ENCODE peak calls at places on chromosomes 16 and 17, in six cellular contexts. One of them, this sample, is unnamed.

GRCh38 chr16:47110939-47111338 is 32.8 kb downstream of the NETO2 start:
- DNase-seq in GM23338: peak
- DNase-seq in OCI-LY7: peak
- DNase-seq in trophoblast cell: no peak
- DNase-seq in fibroblast of lung: no peak
- DNase-seq in HepG2: peak
- DNase-seq in this sample: no peak

GRCh38 chr17:58352843-58353719 is 1.1 kb upstream of the SUPT4H1 start:
- DNase-seq in trophoblast cell: no peak
- DNase-seq in OCI-LY7: peak
- DNase-seq in HepG2: no peak
- DNase-seq in fibroblast of lung: peak
- DNase-seq in GM23338: peak
- DNase-seq in this sample: peak

GRCh38 chr17:72134560-72135399 is 14.0 kb downstream of the SOX9 start:
- DNase-seq in fibroblast of lung: peak
- DNase-seq in OCI-LY7: no peak
- DNase-seq in trophoblast cell: no peak
- DNase-seq in GM23338: no peak
- DNase-seq in HepG2: no peak
- DNase-seq in this sample: no peak

GRCh38 chr17:76103274-76104139 is at the start of gene EXOC7:
- DNase-seq in HepG2: peak
- DNase-seq in GM23338: peak
- DNase-seq in OCI-LY7: peak
- DNase-seq in fibroblast of lung: peak
- DNase-seq in trophoblast cell: peak
- DNase-seq in this sample: peak

GRCh38 chr16:15876503-15876902 is 11.9 kb downstream of the CEP20 start:
- DNase-seq in trophoblast cell: no peak
- DNase-seq in OCI-LY7: no peak
- DNase-seq in GM23338: no peak
- DNase-seq in fibroblast of lung: no peak
- DNase-seq in HepG2: no peak
- DNase-seq in this sample: no peak

GRCh38 chr16:30888856-30889499 is 4.9 kb downstream of the BCL7C start:
- DNase-seq in fibroblast of lung: no peak
- DNase-seq in OCI-LY7: no peak
- DNase-seq in GM23338: no peak
- DNase-seq in HepG2: no peak
- DNase-seq in trophoblast cell: no peak
- DNase-seq in this sample: no peak

GRCh38 chr16:68387301-68387700 is 61.0 kb downstream of the SMPD3 start:
- DNase-seq in trophoblast cell: no peak
- DNase-seq in OCI-LY7: no peak
- DNase-seq in HepG2: no peak
- DNase-seq in fibroblast of lung: no peak
- DNase-seq in GM23338: peak
- DNase-seq in this sample: peak

GRCh38 chr17:31646642-31647041 is 212.4 kb downstream of the COPRS start:
- DNase-seq in trophoblast cell: no peak
- DNase-seq in fibroblast of lung: no peak
- DNase-seq in GM23338: no peak
- DNase-seq in HepG2: no peak
- DNase-seq in OCI-LY7: no peak
- DNase-seq in this sample: no peak

GRCh38 chr16:30418350-30419181 is 11.2 kb downstream of the ZNF771 start:
- DNase-seq in GM23338: peak
- DNase-seq in fibroblast of lung: no peak
- DNase-seq in HepG2: no peak
- DNase-seq in OCI-LY7: no peak
- DNase-seq in trophoblast cell: no peak
- DNase-seq in this sample: no peak

GRCh38 chr17:48023408-48024148 is 14.0 kb downstream of the COPZ2 start:
- DNase-seq in OCI-LY7: peak
- DNase-seq in trophoblast cell: peak
- DNase-seq in HepG2: peak
- DNase-seq in fibroblast of lung: peak
- DNase-seq in GM23338: peak
- DNase-seq in this sample: peak

GRCh38 chr17:1006054-1006453 is 9.1 kb downstream of the TIMM22 start:
- DNase-seq in GM23338: no peak
- DNase-seq in fibroblast of lung: no peak
- DNase-seq in trophoblast cell: no peak
- DNase-seq in OCI-LY7: no peak
- DNase-seq in HepG2: no peak
- DNase-seq in this sample: no peak

GRCh38 chr17:18226284-18226945 is 980 bp downstream of the LLGL1 start:
- DNase-seq in HepG2: no peak
- DNase-seq in trophoblast cell: no peak
- DNase-seq in fibroblast of lung: peak
- DNase-seq in OCI-LY7: no peak
- DNase-seq in GM23338: no peak
- DNase-seq in this sample: peak

GRCh38 chr17:57308543-57309186 is 52.3 kb downstream of the MSI2 start:
- DNase-seq in OCI-LY7: no peak
- DNase-seq in GM23338: no peak
- DNase-seq in fibroblast of lung: no peak
- DNase-seq in HepG2: no peak
- DNase-seq in trophoblast cell: no peak
- DNase-seq in this sample: no peak
- H3K27ac ChIP-seq in OCI-LY7: no peak
- H3K27ac ChIP-seq in GM23338: no peak
- H3K27ac ChIP-seq in fibroblast of lung: no peak
- H3K27ac ChIP-seq in HepG2: no peak
- H3K27ac ChIP-seq in trophoblast cell: no peak
- H3K27ac ChIP-seq in this sample: peak

GRCh38 chr16:81527477-81528178 is 83.0 kb downstream of the CMIP start:
- DNase-seq in fibroblast of lung: no peak
- DNase-seq in HepG2: no peak
- DNase-seq in trophoblast cell: peak
- DNase-seq in OCI-LY7: no peak
- DNase-seq in GM23338: no peak
- DNase-seq in this sample: no peak
- H3K4me2 ChIP-seq in fibroblast of lung: peak
- H3K4me2 ChIP-seq in HepG2: no peak
- H3K4me2 ChIP-seq in trophoblast cell: no peak
- H3K4me2 ChIP-seq in OCI-LY7: no peak
- H3K4me2 ChIP-seq in GM23338: no peak
- H3K4me2 ChIP-seq in this sample: no peak

GRCh38 chr17:63652106-63652505 is 29.9 kb downstream of the MAP3K3 start:
- DNase-seq in fibroblast of lung: peak
- DNase-seq in trophoblast cell: no peak
- DNase-seq in OCI-LY7: no peak
- DNase-seq in HepG2: no peak
- DNase-seq in GM23338: no peak
- DNase-seq in this sample: no peak
- H2AFZ ChIP-seq in fibroblast of lung: no peak
- H2AFZ ChIP-seq in trophoblast cell: no peak
- H2AFZ ChIP-seq in OCI-LY7: no peak
- H2AFZ ChIP-seq in HepG2: no peak
- H2AFZ ChIP-seq in GM23338: no peak
- H2AFZ ChIP-seq in this sample: no peak

GRCh38 chr16:85479972-85480726 is 133.0 kb upstream of the GSE1 start:
- DNase-seq in fibroblast of lung: no peak
- DNase-seq in OCI-LY7: peak
- DNase-seq in trophoblast cell: peak
- DNase-seq in HepG2: no peak
- DNase-seq in GM23338: peak
- DNase-seq in this sample: peak
- H3K27ac ChIP-seq in fibroblast of lung: no peak
- H3K27ac ChIP-seq in OCI-LY7: no peak
- H3K27ac ChIP-seq in trophoblast cell: no peak
- H3K27ac ChIP-seq in HepG2: no peak
- H3K27ac ChIP-seq in GM23338: no peak
- H3K27ac ChIP-seq in this sample: no peak

GRCh38 chr16:799948-800833 is at the start of gene GNG13:
- DNase-seq in HepG2: no peak
- DNase-seq in GM23338: peak
- DNase-seq in OCI-LY7: no peak
- DNase-seq in fibroblast of lung: no peak
- DNase-seq in trophoblast cell: no peak
- DNase-seq in this sample: no peak

GRCh38 chr16:799111-799947 is 1.2 kb downstream of the GNG13 start:
- DNase-seq in GM23338: no peak
- DNase-seq in fibroblast of lung: no peak
- DNase-seq in OCI-LY7: no peak
- DNase-seq in HepG2: no peak
- DNase-seq in trophoblast cell: no peak
- DNase-seq in this sample: no peak

GRCh38 chr16:801584-802363 is 1.2 kb upstream of the GNG13 start:
- DNase-seq in GM23338: no peak
- DNase-seq in HepG2: no peak
- DNase-seq in trophoblast cell: no peak
- DNase-seq in OCI-LY7: no peak
- DNase-seq in fibroblast of lung: no peak
- DNase-seq in this sample: no peak

GRCh38 chr16:802461-802860 is 1.9 kb upstream of the GNG13 start:
- DNase-seq in fibroblast of lung: no peak
- DNase-seq in OCI-LY7: no peak
- DNase-seq in HepG2: no peak
- DNase-seq in trophoblast cell: no peak
- DNase-seq in GM23338: no peak
- DNase-seq in this sample: no peak

DNA sequence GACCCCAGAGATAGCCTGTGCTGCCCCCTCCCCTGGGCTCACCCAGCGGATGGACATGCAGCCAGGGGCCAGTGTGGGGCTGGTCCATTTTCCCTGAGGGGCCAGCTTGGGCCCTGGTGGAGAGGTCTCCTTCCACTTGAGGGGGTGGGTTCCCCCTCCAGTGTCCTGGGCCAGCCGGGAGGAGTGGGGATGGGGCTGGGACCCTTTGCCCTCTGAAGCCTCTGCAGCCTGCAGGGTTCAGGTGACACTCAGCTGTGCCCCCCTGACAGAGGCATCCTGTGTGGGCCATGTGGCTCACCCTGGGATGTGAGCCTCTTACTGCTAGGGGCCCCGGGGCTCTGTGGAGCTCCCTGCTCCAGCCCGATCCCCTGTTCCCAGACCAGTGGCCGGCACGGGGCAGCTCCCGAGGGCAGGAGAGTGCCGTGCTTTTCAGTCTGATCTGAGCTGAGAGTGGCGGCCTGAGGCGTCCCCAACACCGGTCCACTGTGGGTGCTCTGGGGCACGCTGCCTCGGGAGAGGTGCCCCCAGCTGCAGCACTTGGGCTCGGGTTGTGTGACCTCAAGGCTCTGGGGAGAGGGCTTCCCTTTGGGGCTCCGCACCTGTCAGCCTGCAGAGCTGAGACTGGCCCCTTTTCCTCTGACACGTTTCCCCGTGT is 427 bp upstream of the GNG13 start:
- DNase-seq in trophoblast cell: no peak
- DNase-seq in fibroblast of lung: no peak
- DNase-seq in GM23338: no peak
- DNase-seq in OCI-LY7: no peak
- DNase-seq in HepG2: no peak
- DNase-seq in this sample: no peak
- H3K4me2 ChIP-seq in trophoblast cell: no peak
- H3K4me2 ChIP-seq in fibroblast of lung: no peak
- H3K4me2 ChIP-seq in GM23338: peak
- H3K4me2 ChIP-seq in OCI-LY7: no peak
- H3K4me2 ChIP-seq in HepG2: no peak
- H3K4me2 ChIP-seq in this sample: peak

GRCh38 chr17:81819648-81820171 is 13.4 kb downstream of the MCRIP1 start:
- DNase-seq in trophoblast cell: no peak
- DNase-seq in OCI-LY7: no peak
- DNase-seq in HepG2: no peak
- DNase-seq in GM23338: peak
- DNase-seq in fibroblast of lung: no peak
- DNase-seq in this sample: no peak
- H2AFZ ChIP-seq in trophoblast cell: no peak
- H2AFZ ChIP-seq in OCI-LY7: no peak
- H2AFZ ChIP-seq in HepG2: no peak
- H2AFZ ChIP-seq in GM23338: no peak
- H2AFZ ChIP-seq in fibroblast of lung: no peak
- H2AFZ ChIP-seq in this sample: no peak

DNA sequence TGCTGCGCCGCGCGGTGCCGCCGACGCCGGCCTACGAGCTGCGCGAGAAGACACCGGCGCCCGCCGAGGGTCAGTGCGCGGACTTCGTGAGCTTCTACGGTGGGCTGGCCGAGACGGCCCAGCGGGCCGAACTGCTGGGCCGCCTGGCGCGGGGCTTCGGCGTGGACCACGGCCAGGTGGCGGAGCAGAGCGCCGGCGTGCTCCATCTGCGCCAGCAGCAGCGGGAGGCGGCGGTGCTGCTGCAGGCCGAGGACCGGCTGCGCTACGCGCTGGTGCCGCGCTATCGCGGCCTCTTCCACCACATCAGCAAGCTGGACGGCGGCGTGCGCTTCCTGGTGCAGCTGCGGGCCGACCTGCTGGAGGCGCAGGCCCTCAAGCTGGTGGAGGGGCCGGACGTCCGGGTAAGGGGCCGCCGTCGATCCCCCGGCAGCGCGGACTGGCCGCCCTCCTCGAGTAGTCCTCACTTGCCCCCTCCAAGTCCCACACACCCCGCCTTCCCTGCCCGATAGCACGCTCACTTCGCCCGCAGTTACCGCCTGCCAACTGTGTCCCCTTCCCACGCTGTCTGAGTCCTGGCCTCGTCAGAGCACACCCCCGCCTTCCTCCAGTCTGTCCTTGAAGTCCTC is 470 bp downstream of the MLYCD start:
- DNase-seq in trophoblast cell: peak
- DNase-seq in OCI-LY7: peak
- DNase-seq in GM23338: peak
- DNase-seq in fibroblast of lung: peak
- DNase-seq in HepG2: no peak
- DNase-seq in this sample: peak
- H3K27ac ChIP-seq in trophoblast cell: peak
- H3K27ac ChIP-seq in OCI-LY7: no peak
- H3K27ac ChIP-seq in GM23338: no peak
- H3K27ac ChIP-seq in fibroblast of lung: peak
- H3K27ac ChIP-seq in HepG2: peak
- H3K27ac ChIP-seq in this sample: peak

DNA sequence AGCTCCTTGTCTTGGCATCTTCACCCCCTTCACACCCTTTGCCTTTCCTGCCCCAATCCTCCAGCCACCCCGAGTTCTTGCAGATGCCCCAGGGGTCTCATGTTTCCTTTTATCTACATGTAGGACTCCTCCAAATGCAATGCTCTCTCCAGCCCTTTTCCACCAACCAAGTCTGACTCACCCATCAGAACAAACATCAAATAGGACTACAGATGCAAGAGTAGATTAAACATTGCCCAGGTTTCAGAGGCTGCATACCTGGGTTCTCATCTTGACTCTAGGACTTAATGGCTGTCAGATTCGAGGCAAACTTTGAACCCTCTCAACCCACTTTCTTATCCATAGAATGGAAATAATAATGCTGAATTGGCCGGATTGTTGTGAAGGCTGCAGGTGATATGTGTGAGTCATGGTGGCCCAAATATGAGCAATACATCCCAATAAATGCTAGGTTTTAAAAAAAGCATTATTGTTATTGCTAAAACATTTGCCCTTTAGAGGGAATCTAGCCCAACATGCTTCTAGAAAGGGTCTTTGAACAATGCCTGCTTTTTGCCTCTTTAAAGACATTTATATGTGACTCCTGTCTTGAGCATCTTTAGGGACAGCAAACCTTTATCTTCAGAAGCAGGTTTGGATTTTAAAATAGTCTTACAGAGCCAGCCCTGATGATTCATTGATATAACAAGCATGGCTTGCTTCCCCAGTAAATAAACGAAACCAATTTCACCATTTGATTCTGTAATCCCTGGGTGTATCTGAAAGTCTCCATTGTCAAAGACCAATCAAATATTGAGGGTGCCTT is 310.1 kb downstream of the FOXL1 start:
- DNase-seq in HepG2: no peak
- DNase-seq in fibroblast of lung: no peak
- DNase-seq in trophoblast cell: no peak
- DNase-seq in GM23338: no peak
- DNase-seq in OCI-LY7: no peak
- DNase-seq in this sample: no peak
- H3K4me2 ChIP-seq in HepG2: no peak
- H3K4me2 ChIP-seq in fibroblast of lung: no peak
- H3K4me2 ChIP-seq in trophoblast cell: no peak
- H3K4me2 ChIP-seq in GM23338: no peak
- H3K4me2 ChIP-seq in OCI-LY7: no peak
- H3K4me2 ChIP-seq in this sample: no peak

This sample was measured in hepatocyte.